ENCODE peak calls at places on chromosome 3, in ten cellular contexts. One of them, this sample, is unnamed.

GRCh38 chr3:136350132-136350531 is 100.0 kb downstream of the PCCB start:
- DNase-seq in neural crest cell: no peak
- DNase-seq in cardiac fibroblast: peak; percentile 95
- DNase-seq in progenitor cell of endocrine pancreas: no peak
- DNase-seq in RWPE1: peak; percentile 76
- DNase-seq in thoracic aorta: no peak
- DNase-seq in stomach: no peak
- DNase-seq in psoas muscle: no peak
- DNase-seq in mucosa of descending colon: no peak
- DNase-seq in choroid plexus epithelial cell: peak; percentile 98
- DNase-seq in this sample: no peak

GRCh38 chr3:14110699-14111098 is 14.0 kb downstream of the CHCHD4 start:
- DNase-seq in neural crest cell: no peak
- DNase-seq in cardiac fibroblast: peak; percentile 39
- DNase-seq in progenitor cell of endocrine pancreas: no peak
- DNase-seq in RWPE1: no peak
- DNase-seq in thoracic aorta: no peak
- DNase-seq in stomach: no peak
- DNase-seq in psoas muscle: no peak
- DNase-seq in mucosa of descending colon: no peak
- DNase-seq in choroid plexus epithelial cell: no peak
- DNase-seq in this sample: no peak

GRCh38 chr3:13837751-13838150 is 42.1 kb downstream of the WNT7A start:
- DNase-seq in neural crest cell: no peak
- DNase-seq in cardiac fibroblast: no peak
- DNase-seq in progenitor cell of endocrine pancreas: no peak
- DNase-seq in RWPE1: no peak
- DNase-seq in thoracic aorta: no peak
- DNase-seq in stomach: no peak
- DNase-seq in psoas muscle: no peak
- DNase-seq in mucosa of descending colon: no peak
- DNase-seq in choroid plexus epithelial cell: no peak
- DNase-seq in this sample: no peak

GRCh38 chr3:13546667-13547171 is 2.2 kb upstream of the FBLN2 start:
- DNase-seq in neural crest cell: no peak
- DNase-seq in cardiac fibroblast: peak; percentile 16
- DNase-seq in progenitor cell of endocrine pancreas: no peak
- DNase-seq in RWPE1: no peak
- DNase-seq in thoracic aorta: no peak
- DNase-seq in stomach: no peak
- DNase-seq in psoas muscle: peak; percentile 45
- DNase-seq in mucosa of descending colon: no peak
- DNase-seq in choroid plexus epithelial cell: peak; percentile 33
- DNase-seq in this sample: no peak

GRCh38 chr3:184129012-184129411 is 6.1 kb upstream of the EIF2B5 start:
- DNase-seq in neural crest cell: no peak
- DNase-seq in cardiac fibroblast: peak; percentile 66
- DNase-seq in progenitor cell of endocrine pancreas: no peak
- DNase-seq in RWPE1: no peak
- DNase-seq in thoracic aorta: no peak
- DNase-seq in stomach: peak; percentile 35
- DNase-seq in psoas muscle: no peak
- DNase-seq in mucosa of descending colon: no peak
- DNase-seq in choroid plexus epithelial cell: peak; percentile 66
- DNase-seq in this sample: no peak

GRCh38 chr3:102531686-102532085 is 96.9 kb downstream of the ZPLD1 start:
- DNase-seq in neural crest cell: no peak
- DNase-seq in cardiac fibroblast: no peak
- DNase-seq in progenitor cell of endocrine pancreas: no peak
- DNase-seq in RWPE1: peak; percentile 4
- DNase-seq in thoracic aorta: no peak
- DNase-seq in stomach: no peak
- DNase-seq in psoas muscle: no peak
- DNase-seq in mucosa of descending colon: no peak
- DNase-seq in choroid plexus epithelial cell: no peak
- DNase-seq in this sample: no peak

GRCh38 chr3:29313981-29314726 is 33.3 kb downstream of the RBMS3 start:
- DNase-seq in neural crest cell: no peak
- DNase-seq in cardiac fibroblast: no peak
- DNase-seq in progenitor cell of endocrine pancreas: no peak
- DNase-seq in RWPE1: no peak
- DNase-seq in thoracic aorta: no peak
- DNase-seq in stomach: no peak
- DNase-seq in psoas muscle: no peak
- DNase-seq in mucosa of descending colon: no peak
- DNase-seq in choroid plexus epithelial cell: no peak
- DNase-seq in this sample: no peak

GRCh38 chr3:114569186-114569585 is 275.4 kb downstream of the TIGIT start:
- DNase-seq in neural crest cell: no peak
- DNase-seq in cardiac fibroblast: peak; percentile 26
- DNase-seq in progenitor cell of endocrine pancreas: no peak
- DNase-seq in RWPE1: no peak
- DNase-seq in thoracic aorta: no peak
- DNase-seq in stomach: no peak
- DNase-seq in psoas muscle: no peak
- DNase-seq in mucosa of descending colon: no peak
- DNase-seq in choroid plexus epithelial cell: peak; percentile 31
- DNase-seq in this sample: no peak

GRCh38 chr3:12442654-12443501 is 41.4 kb upstream of the TSEN2 start:
- DNase-seq in neural crest cell: no peak
- DNase-seq in cardiac fibroblast: no peak
- DNase-seq in progenitor cell of endocrine pancreas: no peak
- DNase-seq in RWPE1: no peak
- DNase-seq in thoracic aorta: no peak
- DNase-seq in stomach: no peak
- DNase-seq in psoas muscle: no peak
- DNase-seq in mucosa of descending colon: no peak
- DNase-seq in choroid plexus epithelial cell: no peak
- DNase-seq in this sample: no peak

GRCh38 chr3:45980819-45981218 is 14.8 kb downstream of the FYCO1 start:
- DNase-seq in neural crest cell: no peak
- DNase-seq in cardiac fibroblast: peak; percentile 44
- DNase-seq in progenitor cell of endocrine pancreas: no peak
- DNase-seq in RWPE1: no peak
- DNase-seq in thoracic aorta: no peak
- DNase-seq in stomach: no peak
- DNase-seq in psoas muscle: no peak
- DNase-seq in mucosa of descending colon: no peak
- DNase-seq in choroid plexus epithelial cell: peak; percentile 33
- DNase-seq in this sample: no peak

GRCh38 chr3:172281884-172282283 is 166.4 kb downstream of the GHSR start:
- DNase-seq in neural crest cell: no peak
- DNase-seq in cardiac fibroblast: no peak
- DNase-seq in progenitor cell of endocrine pancreas: no peak
- DNase-seq in RWPE1: no peak
- DNase-seq in thoracic aorta: no peak
- DNase-seq in stomach: no peak
- DNase-seq in psoas muscle: no peak
- DNase-seq in mucosa of descending colon: no peak
- DNase-seq in choroid plexus epithelial cell: no peak
- DNase-seq in this sample: no peak

GRCh38 chr3:71641669-71642068 is 58.1 kb upstream of the FOXP1 start:
- DNase-seq in neural crest cell: no peak
- DNase-seq in cardiac fibroblast: peak; percentile 14
- DNase-seq in progenitor cell of endocrine pancreas: no peak
- DNase-seq in RWPE1: peak; percentile 49
- DNase-seq in thoracic aorta: no peak
- DNase-seq in stomach: no peak
- DNase-seq in psoas muscle: no peak
- DNase-seq in mucosa of descending colon: no peak
- DNase-seq in choroid plexus epithelial cell: peak; percentile 17
- DNase-seq in this sample: no peak

GRCh38 chr3:144692488-144692887 is 720.9 kb downstream of the DIPK2A start:
- DNase-seq in neural crest cell: no peak
- DNase-seq in cardiac fibroblast: no peak
- DNase-seq in progenitor cell of endocrine pancreas: no peak
- DNase-seq in RWPE1: no peak
- DNase-seq in thoracic aorta: no peak
- DNase-seq in stomach: no peak
- DNase-seq in psoas muscle: no peak
- DNase-seq in mucosa of descending colon: no peak
- DNase-seq in choroid plexus epithelial cell: no peak
- DNase-seq in this sample: no peak

GRCh38 chr3:144683065-144683464 is 711.4 kb downstream of the DIPK2A start:
- DNase-seq in neural crest cell: no peak
- DNase-seq in cardiac fibroblast: no peak
- DNase-seq in progenitor cell of endocrine pancreas: no peak
- DNase-seq in RWPE1: no peak
- DNase-seq in thoracic aorta: no peak
- DNase-seq in stomach: no peak
- DNase-seq in psoas muscle: no peak
- DNase-seq in mucosa of descending colon: no peak
- DNase-seq in choroid plexus epithelial cell: no peak
- DNase-seq in this sample: no peak

DNA sequence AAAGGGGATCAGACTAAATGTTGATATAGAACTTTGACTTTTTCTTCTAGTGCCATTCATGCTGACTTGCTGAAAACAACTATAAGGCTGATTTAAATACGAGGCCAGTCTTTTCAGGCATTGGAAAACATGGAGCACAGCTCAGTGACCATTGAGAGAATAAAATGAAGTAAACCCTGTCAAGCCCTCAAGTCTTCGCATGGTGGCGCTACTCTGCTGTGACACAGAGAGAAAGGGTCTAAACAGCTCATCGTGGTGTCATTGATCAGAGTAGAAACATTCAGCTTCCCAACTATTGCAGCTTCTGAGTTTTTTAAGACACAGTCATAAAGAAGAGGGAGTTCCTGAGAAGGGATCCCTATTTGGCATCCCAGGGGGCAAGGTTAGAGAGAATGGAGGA is 716.2 kb downstream of the DIPK2A start:
- DNase-seq in neural crest cell: no peak
- DNase-seq in cardiac fibroblast: peak; percentile 3
- DNase-seq in progenitor cell of endocrine pancreas: no peak
- DNase-seq in RWPE1: no peak
- DNase-seq in thoracic aorta: no peak
- DNase-seq in stomach: no peak
- DNase-seq in psoas muscle: no peak
- DNase-seq in mucosa of descending colon: no peak
- DNase-seq in choroid plexus epithelial cell: peak; percentile 9
- DNase-seq in this sample: no peak
- TF ChIP-seq CTCF in neural crest cell: no peak
- TF ChIP-seq CTCF in cardiac fibroblast: no peak
- TF ChIP-seq CTCF in progenitor cell of endocrine pancreas: no peak
- TF ChIP-seq CTCF in RWPE1: no peak
- TF ChIP-seq CTCF in thoracic aorta: no peak
- TF ChIP-seq CTCF in stomach: no peak
- TF ChIP-seq CTCF in psoas muscle: no peak
- TF ChIP-seq CTCF in mucosa of descending colon: no peak
- TF ChIP-seq CTCF in choroid plexus epithelial cell: peak; percentile 29
- TF ChIP-seq CTCF in this sample: no peak

GRCh38 chr3:49022751-49023171 is 840 bp downstream of the NDUFAF3 start:
- DNase-seq in neural crest cell: no peak
- DNase-seq in cardiac fibroblast: no peak
- DNase-seq in progenitor cell of endocrine pancreas: no peak
- DNase-seq in RWPE1: no peak
- DNase-seq in thoracic aorta: no peak
- DNase-seq in stomach: no peak
- DNase-seq in psoas muscle: peak; percentile 53
- DNase-seq in mucosa of descending colon: peak; percentile 64
- DNase-seq in choroid plexus epithelial cell: no peak
- DNase-seq in this sample: no peak
- TF ChIP-seq CTCF in neural crest cell: no peak
- TF ChIP-seq CTCF in cardiac fibroblast: no peak
- TF ChIP-seq CTCF in progenitor cell of endocrine pancreas: no peak
- TF ChIP-seq CTCF in RWPE1: no peak
- TF ChIP-seq CTCF in thoracic aorta: no peak
- TF ChIP-seq CTCF in stomach: no peak
- TF ChIP-seq CTCF in psoas muscle: no peak
- TF ChIP-seq CTCF in mucosa of descending colon: no peak
- TF ChIP-seq CTCF in choroid plexus epithelial cell: no peak
- TF ChIP-seq CTCF in this sample: no peak

GRCh38 chr3:43699864-43700263 is 9.1 kb downstream of the ABHD5 start:
- DNase-seq in neural crest cell: no peak
- DNase-seq in cardiac fibroblast: no peak
- DNase-seq in progenitor cell of endocrine pancreas: no peak
- DNase-seq in RWPE1: no peak
- DNase-seq in thoracic aorta: no peak
- DNase-seq in stomach: no peak
- DNase-seq in psoas muscle: no peak
- DNase-seq in mucosa of descending colon: no peak
- DNase-seq in choroid plexus epithelial cell: peak; percentile 59
- DNase-seq in this sample: no peak
- TF ChIP-seq CTCF in neural crest cell: peak; percentile 45
- TF ChIP-seq CTCF in cardiac fibroblast: peak; percentile 35
- TF ChIP-seq CTCF in progenitor cell of endocrine pancreas: peak; percentile 22
- TF ChIP-seq CTCF in RWPE1: no peak
- TF ChIP-seq CTCF in thoracic aorta: no peak
- TF ChIP-seq CTCF in stomach: no peak
- TF ChIP-seq CTCF in psoas muscle: no peak
- TF ChIP-seq CTCF in mucosa of descending colon: no peak
- TF ChIP-seq CTCF in choroid plexus epithelial cell: peak; percentile 57
- TF ChIP-seq CTCF in this sample: peak; percentile 17

GRCh38 chr3:186489507-186489906 is 54.7 kb downstream of the CRYGS start:
- DNase-seq in neural crest cell: no peak
- DNase-seq in cardiac fibroblast: peak; percentile 28
- DNase-seq in progenitor cell of endocrine pancreas: no peak
- DNase-seq in RWPE1: no peak
- DNase-seq in thoracic aorta: no peak
- DNase-seq in stomach: no peak
- DNase-seq in psoas muscle: no peak
- DNase-seq in mucosa of descending colon: no peak
- DNase-seq in choroid plexus epithelial cell: no peak
- DNase-seq in this sample: no peak

GRCh38 chr3:186492594-186492993 is 51.6 kb downstream of the CRYGS start:
- DNase-seq in neural crest cell: no peak
- DNase-seq in cardiac fibroblast: peak; percentile 18
- DNase-seq in progenitor cell of endocrine pancreas: no peak
- DNase-seq in RWPE1: no peak
- DNase-seq in thoracic aorta: no peak
- DNase-seq in stomach: no peak
- DNase-seq in psoas muscle: no peak
- DNase-seq in mucosa of descending colon: no peak
- DNase-seq in choroid plexus epithelial cell: no peak
- DNase-seq in this sample: no peak

GRCh38 chr3:186483611-186484340 is 60.4 kb downstream of the CRYGS start:
- DNase-seq in neural crest cell: no peak
- DNase-seq in cardiac fibroblast: no peak
- DNase-seq in progenitor cell of endocrine pancreas: no peak
- DNase-seq in RWPE1: no peak
- DNase-seq in thoracic aorta: no peak
- DNase-seq in stomach: no peak
- DNase-seq in psoas muscle: no peak
- DNase-seq in mucosa of descending colon: no peak
- DNase-seq in choroid plexus epithelial cell: peak; percentile 23
- DNase-seq in this sample: no peak

GRCh38 chr3:186487037-186487436 is 57.1 kb downstream of the CRYGS start:
- DNase-seq in neural crest cell: no peak
- DNase-seq in cardiac fibroblast: no peak
- DNase-seq in progenitor cell of endocrine pancreas: no peak
- DNase-seq in RWPE1: no peak
- DNase-seq in thoracic aorta: no peak
- DNase-seq in stomach: no peak
- DNase-seq in psoas muscle: no peak
- DNase-seq in mucosa of descending colon: no peak
- DNase-seq in choroid plexus epithelial cell: no peak
- DNase-seq in this sample: no peak

DNA sequence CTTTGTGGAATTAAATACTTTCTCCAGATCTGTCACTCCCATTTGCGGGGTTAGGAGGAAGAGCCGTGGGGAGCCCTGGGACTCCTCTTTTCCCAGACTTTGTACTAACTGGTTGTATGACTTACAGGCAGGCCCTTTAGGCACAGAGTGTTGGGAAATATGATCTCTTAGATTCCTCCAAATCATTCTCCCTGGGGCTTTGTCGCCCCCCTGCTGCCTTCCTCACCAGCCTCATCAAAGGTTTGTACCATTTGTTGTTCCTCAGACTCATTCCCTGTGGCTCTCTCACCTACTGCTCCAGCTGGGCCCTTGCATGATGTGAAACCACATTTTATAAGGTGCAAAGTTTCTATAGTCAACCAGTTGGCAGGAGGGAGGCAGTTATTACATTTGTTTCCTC is 56.4 kb downstream of the CRYGS start:
- DNase-seq in neural crest cell: no peak
- DNase-seq in cardiac fibroblast: no peak
- DNase-seq in progenitor cell of endocrine pancreas: no peak
- DNase-seq in RWPE1: no peak
- DNase-seq in thoracic aorta: no peak
- DNase-seq in stomach: no peak
- DNase-seq in psoas muscle: no peak
- DNase-seq in mucosa of descending colon: no peak
- DNase-seq in choroid plexus epithelial cell: no peak
- DNase-seq in this sample: no peak
- TF ChIP-seq CTCF in neural crest cell: no peak
- TF ChIP-seq CTCF in cardiac fibroblast: no peak
- TF ChIP-seq CTCF in progenitor cell of endocrine pancreas: no peak
- TF ChIP-seq CTCF in RWPE1: no peak
- TF ChIP-seq CTCF in thoracic aorta: no peak
- TF ChIP-seq CTCF in stomach: no peak
- TF ChIP-seq CTCF in psoas muscle: peak; percentile 4
- TF ChIP-seq CTCF in mucosa of descending colon: no peak
- TF ChIP-seq CTCF in choroid plexus epithelial cell: no peak
- TF ChIP-seq CTCF in this sample: no peak